ENCODE peak calls at places on chromosomes 3 and 15, in five cellular contexts. V is IMR-90, C is neuronal stem cell, R is PC-9, F is HCT116. O is an unnamed sample.

GRCh38 chr3:64691051-64691450 is 3.3 kb upstream of the ADAMTS9 start:
- DNase-seq in R (peak; percentile 20), V (peak; percentile 35), C (no peak), F (no peak), O (peak; percentile 31)

GRCh38 chr3:97871788-97872187 is 50.0 kb downstream of the CRYBG3 start:
- DNase-seq in F (no peak), C (no peak), R (peak; percentile 5), V (peak; percentile 41), O (no peak)

GRCh38 chr3:164673738-164674137 is 404.6 kb downstream of the SI start:
- DNase-seq in V (no peak), R (no peak), C (no peak), F (no peak), O (no peak)

GRCh38 chr3:151379083-151379734 is 5.3 kb downstream of the P2RY12 start:
- DNase-seq in C (peak; percentile 11), F (peak; percentile 10), R (no peak), V (no peak), O (no peak)

GRCh38 chr15:27167738-27168137 is 196.8 kb downstream of the GABRG3 start:
- DNase-seq in V (no peak), R (no peak), C (no peak), F (no peak), O (no peak)

GRCh38 chr3:157369712-157370447 is 66.8 kb upstream of the PTX3 start:
- DNase-seq in C (no peak), V (no peak), F (no peak), R (no peak), O (no peak)

GRCh38 chr3:119279101-119279554 is 15.1 kb upstream of the ARHGAP31 start:
- DNase-seq in F (no peak), C (peak; percentile 56), R (no peak), V (no peak), O (no peak)

GRCh38 chr3:138801792-138802191 is 32.9 kb downstream of the PIK3CB start:
- DNase-seq in F (no peak), V (no peak), R (no peak), C (no peak), O (no peak)

GRCh38 chr3:58041826-58042324 is 33.7 kb downstream of the FLNB start:
- DNase-seq in V (peak; percentile 90), R (peak; percentile 38), C (no peak), F (no peak), O (peak; percentile 90)

DNA sequence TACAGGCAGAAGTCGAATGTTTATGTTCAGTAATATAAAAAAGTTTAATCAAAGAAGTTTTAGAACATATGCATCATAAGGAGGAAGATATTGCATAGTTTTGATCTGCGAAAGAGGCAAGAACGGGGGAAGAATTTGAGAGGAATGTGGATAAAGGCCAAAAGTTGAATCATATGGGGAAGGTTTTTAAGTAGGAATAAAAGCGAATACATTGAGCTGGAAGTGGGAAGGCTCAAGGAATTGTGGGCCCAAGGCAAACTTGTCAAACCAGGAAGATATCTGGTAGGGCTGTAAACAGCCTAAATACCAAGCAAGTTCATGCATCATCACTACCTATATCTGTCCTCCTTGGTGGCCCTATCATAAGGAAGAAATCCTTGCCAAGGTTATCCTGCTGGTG is 186.9 kb downstream of the MAGI1 start:
- DNase-seq in F (no peak), R (no peak), C (no peak), V (peak; percentile 94), O (no peak)
- H2AFZ ChIP-seq in F (no peak overlapping the region), R (no peak overlapping the region), C (no peak overlapping the region), V (peak overlapping the region; percentile 63), O (no peak overlapping the region)

GRCh38 chr3:187264946-187265345 is 26.6 kb downstream of the MASP1 start:
- DNase-seq in F (no peak), R (no peak), C (no peak), V (peak; percentile 68), O (no peak)
- H3K4me2 ChIP-seq in F (no peak overlapping the region), R (no peak overlapping the region), C (no peak overlapping the region), V (peak overlapping the region; percentile 63), O (no peak overlapping the region)

GRCh38 chr3:70815817-70816216 is 503.4 kb upstream of the MDFIC2 start:
- DNase-seq in C (no peak), R (no peak), F (no peak), V (no peak), O (no peak)

GRCh38 chr3:70816346-70816745 is 503.9 kb upstream of the MDFIC2 start:
- DNase-seq in C (no peak), V (no peak), R (no peak), F (no peak), O (no peak)

GRCh38 chr3:70808881-70809280 is 496.4 kb upstream of the MDFIC2 start:
- DNase-seq in F (no peak), V (no peak), R (no peak), C (no peak), O (no peak)

GRCh38 chr3:70813306-70813705 is 500.9 kb upstream of the MDFIC2 start:
- DNase-seq in V (no peak), F (no peak), R (no peak), C (no peak), O (no peak)

DNA sequence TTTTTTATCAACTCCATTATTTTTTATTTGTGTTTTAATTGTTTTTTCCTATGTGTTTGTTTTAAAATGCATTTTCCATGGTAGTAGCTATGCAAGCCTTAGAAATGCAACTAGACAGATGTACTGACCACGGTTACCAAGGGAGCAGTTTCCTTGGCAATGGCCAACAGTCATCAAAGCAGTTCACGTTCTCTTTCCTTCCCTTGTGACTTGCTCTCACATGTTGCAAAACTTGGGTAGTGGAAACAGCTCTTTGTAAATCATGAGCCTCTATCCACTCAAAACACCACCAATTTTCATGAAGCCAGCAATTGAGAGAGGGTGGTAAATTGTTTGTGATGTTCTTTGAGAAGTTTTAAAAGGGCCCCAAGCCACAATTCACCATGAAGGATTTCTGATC is 499.4 kb upstream of the MDFIC2 start:
- DNase-seq in C (no peak), R (no peak), F (no peak), V (peak; percentile 81), O (no peak)
- H2AFZ ChIP-seq in C (peak overlapping the region; percentile 61), R (no peak overlapping the region), F (no peak overlapping the region), V (no peak overlapping the region), O (no peak overlapping the region)

GRCh38 chr3:189334064-189334920 is 162.5 kb downstream of the TPRG1 start:
- DNase-seq in C (no peak), F (no peak), R (no peak), V (no peak), O (no peak)
- H3K4me2 ChIP-seq in C (no peak overlapping the region), F (no peak overlapping the region), R (no peak overlapping the region), V (no peak overlapping the region), O (no peak overlapping the region)

DNA sequence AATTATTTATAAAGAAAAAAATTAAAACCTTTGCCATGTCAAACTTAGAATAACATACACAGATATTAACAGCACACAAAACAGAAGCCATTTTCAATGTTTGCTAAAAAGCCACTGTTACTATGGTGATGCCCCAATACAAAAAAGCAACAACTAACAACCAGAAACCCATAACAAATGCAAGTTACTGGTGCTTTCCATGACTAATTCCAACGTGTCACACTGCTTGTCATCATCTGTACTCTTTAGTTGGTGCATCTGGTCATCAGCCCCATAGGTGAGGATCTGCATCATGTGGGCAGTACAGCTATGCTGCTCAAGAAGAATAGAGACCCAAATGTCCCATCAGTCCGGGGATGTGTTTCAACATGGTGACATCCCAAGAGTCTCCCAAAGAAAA is 52.8 kb downstream of the ATP8B4 start:
- DNase-seq in V (peak; percentile 32), F (no peak), R (no peak), C (no peak), O (peak; percentile 39)
- H2AFZ ChIP-seq in V (no peak overlapping the region), F (no peak overlapping the region), R (no peak overlapping the region), C (no peak overlapping the region), O (no peak overlapping the region)

O was measured in trophoblast cell.